ENCODE peak calls at places on chromosomes 3 and 15, in six cellular contexts. W is GM12878, O is K562, C is HepG2, M is HCT116, G is H1. U is an unnamed sample.

GRCh38 chr3:62500556-62501294 is 127.4 kb upstream of the FEZF2 start:
- DNase-seq in C (no peak), O (no peak), G (no peak), W (no peak), M (no peak), U (no peak)

GRCh38 chr3:115581347-115582135 is 41.8 kb upstream of the GAP43 start:
- DNase-seq in W (no peak), O (no peak), C (no peak), G (no peak), M (no peak), U (peak; percentile 22)

GRCh38 chr3:117920240-117920923 is 1114.3 kb downstream of the IGSF11 start:
- DNase-seq in M (no peak), O (no peak), W (no peak), G (no peak), C (no peak), U (no peak)

GRCh38 chr15:26095710-26096330 is 232.7 kb upstream of the ATP10A start:
- DNase-seq in O (no peak), W (no peak), M (no peak), G (peak; percentile 38), C (no peak), U (no peak)

GRCh38 chr3:168073842-168074311 is 21.8 kb downstream of the GOLIM4 start:
- DNase-seq in O (no peak), W (no peak), G (no peak), C (no peak), M (no peak), U (no peak)

GRCh38 chr3:34009480-34009844 is 211.0 kb downstream of the PDCD6IP start:
- DNase-seq in C (no peak), O (peak; percentile 23), M (no peak), W (no peak), G (no peak), U (no peak)

GRCh38 chr3:85159376-85159775 is 200.6 kb downstream of the CADM2 start:
- DNase-seq in O (no peak), M (no peak), G (no peak), C (no peak), W (no peak), U (no peak)

GRCh38 chr3:183533410-183534132 is 21.9 kb downstream of the KLHL6 start:
- DNase-seq in M (no peak), O (peak; percentile 52), C (no peak), G (no peak), W (no peak), U (no peak)

GRCh38 chr3:160374472-160374871 is 24.6 kb downstream of the IFT80 start:
- DNase-seq in W (no peak), C (no peak), O (no peak), M (no peak), G (no peak), U (no peak)

GRCh38 chr3:108953210-108953609 is 469 bp downstream of the GUCA1C start:
- DNase-seq in M (no peak), C (no peak), G (no peak), O (no peak), W (no peak), U (no peak)

GRCh38 chr15:60122691-60123090 is 118.6 kb downstream of the FOXB1 start:
- DNase-seq in W (no peak), C (no peak), O (no peak), G (no peak), M (no peak), U (no peak)

GRCh38 chr15:71634820-71635219 is 175.5 kb upstream of the NR2E3 start:
- DNase-seq in O (no peak), M (no peak), W (no peak), C (no peak), G (no peak), U (peak; percentile 70)

GRCh38 chr15:29713784-29714183 is 108.5 kb downstream of the TJP1 start:
- DNase-seq in W (no peak), M (no peak), C (no peak), G (no peak), O (no peak), U (no peak)
- H3K36me3 ChIP-seq in W (no peaks in the 10 kb centered on the region), M (peaks cover 47% of the 10 kb centered on the region), C (peaks cover 58% of the 10 kb centered on the region), G (peaks cover 38% of the 10 kb centered on the region), O (peaks cover 82% of the 10 kb centered on the region), U (peaks cover 74% of the 10 kb centered on the region)

GRCh38 chr3:52710512-52710911 is 4.6 kb downstream of the SPCS1 start:
- DNase-seq in C (no peak), G (no peak), W (no peak), M (no peak), O (no peak), U (no peak)
- TF ChIP-seq YY1 in C (no peak), G (no peak), W (peak; percentile 14), M (no peak), O (no peak), U (no peak)

DNA sequence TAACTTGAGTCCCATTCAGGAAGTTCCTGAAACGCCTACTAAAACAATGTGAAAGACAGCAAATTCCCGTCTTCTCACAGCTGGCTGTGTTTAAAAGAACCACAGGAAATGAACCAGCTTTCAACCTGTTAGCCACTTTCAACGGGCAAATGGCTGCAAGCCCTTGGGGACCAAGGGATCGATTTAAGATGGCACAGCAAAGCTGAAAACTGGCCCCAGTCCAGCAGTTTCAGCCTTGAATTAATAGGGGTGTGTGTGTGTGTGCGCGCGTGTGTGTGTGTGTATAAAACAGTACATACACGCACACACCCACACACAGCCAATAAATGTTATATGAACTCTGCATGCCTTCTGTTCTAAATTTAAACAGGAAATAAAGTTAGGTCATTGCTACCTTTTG is 168.6 kb upstream of the TMCO5A start:
- DNase-seq in W (no peak), O (no peak), G (no peak), M (no peak), C (no peak), U (no peak)
- H3K4me1 ChIP-seq in W (no peaks in the 10 kb centered on the region), O (no peaks in the 10 kb centered on the region), G (no peaks in the 10 kb centered on the region), M (no peaks in the 10 kb centered on the region), C (no peaks in the 10 kb centered on the region), U (no peaks in the 10 kb centered on the region)

DNA sequence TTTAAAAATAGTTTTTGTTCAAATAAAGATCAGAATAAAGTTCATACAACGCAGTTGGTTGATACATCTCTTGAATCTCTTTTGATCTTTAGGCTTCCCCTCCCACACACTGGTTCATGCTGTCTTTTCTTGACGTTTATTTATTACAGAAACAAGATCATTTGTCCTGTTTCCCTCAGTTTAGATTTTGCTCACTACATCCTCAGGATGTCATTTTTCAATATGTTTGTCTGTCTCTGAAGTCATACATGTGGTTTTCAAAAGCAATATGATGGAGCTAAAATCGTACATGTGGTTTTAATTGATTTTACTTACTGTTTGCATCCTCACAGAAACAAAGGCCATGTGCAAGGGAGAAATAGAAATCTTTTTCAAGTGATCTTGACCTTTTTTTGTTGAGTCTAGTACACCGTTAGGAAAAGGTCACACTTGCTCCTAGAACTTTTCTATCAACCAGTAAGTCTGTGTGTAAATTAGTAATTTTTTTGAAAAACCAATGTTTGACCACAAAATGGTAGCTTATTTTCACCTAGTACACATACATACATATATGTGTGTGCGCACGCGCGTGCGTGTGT is 63.7 kb upstream of the SENP5 start:
- DNase-seq in G (no peak), C (no peak), W (no peak), O (no peak), M (no peak), U (no peak)
- H3K36me3 ChIP-seq in G (peaks cover 26% of the 10 kb centered on the region), C (peaks cover 54% of the 10 kb centered on the region), W (peaks cover 40% of the 10 kb centered on the region), O (peaks cover 63% of the 10 kb centered on the region), M (peaks cover 10% of the 10 kb centered on the region), U (peaks cover 55% of the 10 kb centered on the region)

DNA sequence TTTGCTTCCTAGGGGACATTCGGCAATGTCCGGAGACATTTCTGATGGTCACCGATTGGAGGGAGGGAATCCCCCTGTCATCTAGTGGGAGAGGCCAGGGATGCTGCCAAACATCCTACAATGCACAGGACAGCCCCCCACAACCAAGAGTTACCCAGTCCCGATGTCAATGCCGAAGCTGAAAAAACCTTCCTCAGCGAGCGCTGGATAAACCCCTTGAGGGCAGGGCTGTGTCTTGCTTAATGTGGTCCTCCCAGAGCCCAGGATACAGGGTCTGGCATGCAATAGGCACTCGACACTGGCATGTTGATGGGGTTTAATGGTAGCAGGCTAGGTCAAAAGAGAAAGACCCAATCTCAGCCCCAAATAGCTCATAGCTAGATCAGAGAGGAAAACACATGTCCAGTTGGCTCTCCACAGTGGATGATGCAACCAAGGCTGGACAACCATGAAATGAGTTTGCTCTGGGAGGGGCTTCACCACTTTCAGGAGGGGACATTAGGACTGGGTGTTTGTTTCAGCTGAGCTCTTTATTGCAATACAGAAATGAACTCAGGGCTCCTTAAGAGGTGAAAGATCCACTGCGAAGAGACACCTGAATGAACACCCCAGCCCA is 16.5 kb upstream of the PAQR5 start:
- DNase-seq in W (no peak), C (no peak), M (no peak), O (no peak), G (no peak), U (no peak)
- TF ChIP-seq YY1 in W (no peak), C (no peak), M (no peak), O (no peak), G (no peak), U (no peak)

DNA sequence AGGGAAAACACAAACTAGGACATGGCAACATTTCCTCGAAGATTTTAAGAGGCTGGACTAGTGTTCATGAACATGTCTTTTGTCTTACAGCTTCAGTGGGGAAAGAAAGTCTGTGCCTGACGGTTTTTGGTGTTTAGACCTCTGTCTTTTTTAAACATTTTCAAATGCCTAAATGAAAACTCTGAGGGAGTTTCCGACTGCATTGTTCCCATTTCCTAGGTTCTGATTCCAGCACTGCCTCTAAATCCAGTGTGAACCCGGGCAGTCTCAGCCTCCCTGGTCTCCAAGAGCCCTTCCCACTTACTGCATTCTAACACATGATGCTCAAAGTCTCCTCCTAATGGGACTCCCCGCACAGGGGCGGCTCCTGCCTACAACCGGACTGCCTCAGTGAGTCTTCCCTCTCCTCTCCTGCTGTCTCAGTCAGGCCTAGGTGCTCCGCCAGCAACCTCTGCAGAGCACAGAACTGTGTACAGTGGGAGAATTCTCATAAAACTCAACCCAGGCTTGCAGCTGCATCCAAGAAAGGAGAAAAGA is 29.0 kb downstream of the TBC1D2B start:
- DNase-seq in C (no peak), M (no peak), G (no peak), O (no peak), W (no peak), U (no peak)
- H3K4me1 ChIP-seq in C (peaks cover 30% of the 10 kb centered on the region), M (peaks cover 7% of the 10 kb centered on the region), G (peaks cover 6% of the 10 kb centered on the region), O (no peaks in the 10 kb centered on the region), W (peaks cover 67% of the 10 kb centered on the region), U (peaks cover 5% of the 10 kb centered on the region)